ENCODE peak calls at places on chromosome 7, in nine cellular contexts. C, V, I, M, W, L, T, B and R are unnamed samples.

GRCh38 chr7:107744345-107744750 is 406 bp downstream of the CBLL1 start:
- DNase-seq in I (no peak), B (no peak), V (no peak), T (no peak), M (no peak), L (no peak), W (no peak), C (no peak), R (no peak)

GRCh38 chr7:151379193-151379520 is 30.7 kb downstream of the WDR86 start:
- DNase-seq in M (no peak), V (no peak), W (no peak), C (no peak), L (no peak), I (no peak), T (no peak), B (no peak), R (no peak)

GRCh38 chr7:106111671-106112117 is 418 bp downstream of the SYPL1 start:
- DNase-seq in M (peak), W (peak), T (peak), V (no peak), L (peak), I (no peak), B (peak), C (peak), R (peak)

GRCh38 chr7:124777268-124777667 is 11.7 kb upstream of the GPR37 start:
- DNase-seq in W (no peak), C (no peak), T (no peak), I (no peak), M (no peak), V (no peak), B (no peak), L (no peak), R (no peak)

GRCh38 chr7:157644946-157645345 is 308.1 kb downstream of the DNAJB6 start:
- DNase-seq in T (no peak), C (no peak), I (no peak), W (no peak), B (no peak), L (no peak), M (no peak), V (no peak), R (no peak)

GRCh38 chr7:101294039-101294831 is 27.4 kb downstream of the IFT22 start:
- DNase-seq in B (no peak), V (no peak), I (no peak), C (no peak), W (no peak), T (no peak), L (no peak), M (no peak), R (no peak)

GRCh38 chr7:65554-65953 is 126.8 kb upstream of the FAM20C start:
- DNase-seq in B (no peak), T (no peak), I (no peak), W (no peak), V (no peak), L (peak), M (no peak), C (no peak), R (no peak)

GRCh38 chr7:127629268-127629854 is 11.4 kb upstream of the PAX4 start:
- DNase-seq in L (no peak), W (peak), T (peak), M (peak), B (no peak), V (peak), I (peak), C (no peak), R (no peak)

GRCh38 chr7:83267141-83267631 is 104.5 kb upstream of the PCLO start:
- DNase-seq in B (no peak), I (no peak), W (peak), L (no peak), V (no peak), T (no peak), C (peak), M (no peak), R (no peak)

GRCh38 chr7:42543953-42544352 is 306.9 kb upstream of the GLI3 start:
- DNase-seq in B (no peak), T (no peak), C (no peak), M (no peak), L (no peak), V (no peak), I (no peak), W (no peak), R (no peak)

GRCh38 chr7:75977741-75978140 is 16.7 kb downstream of the TMEM120A start:
- DNase-seq in C (peak), B (no peak), V (no peak), T (no peak), I (no peak), W (no peak), M (no peak), L (peak), R (no peak)